ENCODE peak calls at places on chromosomes 6 and 20, in six cellular contexts. One of them, this sample, is unnamed.

GRCh38 chr20:62133051-62133845 is 9.9 kb downstream of the PSMA7 start:
- DNase-seq in IMR-90: no peak
- DNase-seq in mesenchymal stem cell: no peak
- DNase-seq in H1: no peak
- DNase-seq in H9: no peak
- DNase-seq in mesendoderm: no peak
- DNase-seq in this sample: no peak

GRCh38 chr20:10673176-10673830 is 496 bp downstream of the JAG1 start:
- DNase-seq in H1: no peak
- DNase-seq in IMR-90: no peak
- DNase-seq in H9: peak
- DNase-seq in mesenchymal stem cell: no peak
- DNase-seq in mesendoderm: no peak
- DNase-seq in this sample: no peak

GRCh38 chr6:90759662-90760061 is 172.8 kb upstream of the MAP3K7 start:
- DNase-seq in H9: no peak
- DNase-seq in mesendoderm: no peak
- DNase-seq in H1: no peak
- DNase-seq in IMR-90: no peak
- DNase-seq in mesenchymal stem cell: no peak
- DNase-seq in this sample: no peak

GRCh38 chr20:40532103-40532502 is 156.9 kb downstream of the MAFB start:
- DNase-seq in H1: no peak
- DNase-seq in mesenchymal stem cell: no peak
- DNase-seq in IMR-90: no peak
- DNase-seq in mesendoderm: peak
- DNase-seq in H9: peak
- DNase-seq in this sample: no peak

GRCh38 chr6:4941782-4942672 is 61.8 kb downstream of the RPP40 start:
- DNase-seq in mesendoderm: peak
- DNase-seq in mesenchymal stem cell: peak
- DNase-seq in H1: no peak
- DNase-seq in IMR-90: peak
- DNase-seq in H9: no peak
- DNase-seq in this sample: no peak

GRCh38 chr6:33904050-33904827 is 100.4 kb upstream of the MLN start:
- DNase-seq in H9: no peak
- DNase-seq in IMR-90: no peak
- DNase-seq in mesenchymal stem cell: no peak
- DNase-seq in H1: no peak
- DNase-seq in mesendoderm: peak
- DNase-seq in this sample: no peak

GRCh38 chr6:47161176-47161687 is 119.1 kb upstream of the ADGRF1 start:
- DNase-seq in mesendoderm: no peak
- DNase-seq in H9: no peak
- DNase-seq in mesenchymal stem cell: no peak
- DNase-seq in H1: no peak
- DNase-seq in IMR-90: peak
- DNase-seq in this sample: no peak

GRCh38 chr20:20073851-20074252 is 21.5 kb downstream of the CFAP61 start:
- DNase-seq in IMR-90: no peak
- DNase-seq in mesenchymal stem cell: no peak
- DNase-seq in mesendoderm: no peak
- DNase-seq in H9: no peak
- DNase-seq in H1: no peak
- DNase-seq in this sample: no peak

GRCh38 chr20:39873286-39873685 is 815.8 kb downstream of the MAFB start:
- DNase-seq in H9: no peak
- DNase-seq in IMR-90: no peak
- DNase-seq in mesendoderm: no peak
- DNase-seq in mesenchymal stem cell: no peak
- DNase-seq in H1: no peak
- DNase-seq in this sample: no peak

GRCh38 chr6:89580997-89581666 is 57.4 kb downstream of the LYRM2 start:
- DNase-seq in H1: no peak
- DNase-seq in IMR-90: no peak
- DNase-seq in mesendoderm: no peak
- DNase-seq in mesenchymal stem cell: no peak
- DNase-seq in H9: no peak
- DNase-seq in this sample: no peak

GRCh38 chr20:38863024-38863851 is 57.7 kb downstream of the PPP1R16B start:
- DNase-seq in mesenchymal stem cell: no peak
- DNase-seq in H1: no peak
- DNase-seq in H9: no peak
- DNase-seq in mesendoderm: no peak
- DNase-seq in IMR-90: no peak
- DNase-seq in this sample: no peak

GRCh38 chr20:51595744-51596143 is 53.2 kb upstream of the NFATC2 start:
- DNase-seq in mesenchymal stem cell: no peak
- DNase-seq in H9: no peak
- DNase-seq in H1: no peak
- DNase-seq in mesendoderm: no peak
- DNase-seq in IMR-90: no peak
- DNase-seq in this sample: no peak

GRCh38 chr20:18718129-18718528 is 95.5 kb upstream of the SCP2D1 start:
- DNase-seq in mesendoderm: peak
- DNase-seq in mesenchymal stem cell: no peak
- DNase-seq in H9: no peak
- DNase-seq in H1: no peak
- DNase-seq in IMR-90: no peak
- DNase-seq in this sample: no peak

GRCh38 chr6:3217286-3217685 is 10.2 kb downstream of the TUBB2B start:
- DNase-seq in H9: no peak
- DNase-seq in H1: no peak
- DNase-seq in mesenchymal stem cell: no peak
- DNase-seq in IMR-90: no peak
- DNase-seq in mesendoderm: no peak
- DNase-seq in this sample: no peak

GRCh38 chr20:35091808-35092523 is 641 bp downstream of the TRPC4AP start:
- DNase-seq in mesenchymal stem cell: peak
- DNase-seq in mesendoderm: peak
- DNase-seq in H1: no peak
- DNase-seq in H9: no peak
- DNase-seq in IMR-90: peak
- DNase-seq in this sample: no peak

GRCh38 chr6:39829331-39829730 is 37.2 kb downstream of the DAAM2 start:
- DNase-seq in H9: no peak
- DNase-seq in IMR-90: no peak
- DNase-seq in mesendoderm: no peak
- DNase-seq in mesenchymal stem cell: no peak
- DNase-seq in H1: no peak
- DNase-seq in this sample: no peak

GRCh38 chr20:2918096-2919049 is 45.1 kb downstream of the PTPRA start:
- DNase-seq in H1: no peak
- DNase-seq in mesendoderm: no peak
- DNase-seq in H9: no peak
- DNase-seq in IMR-90: no peak
- DNase-seq in mesenchymal stem cell: no peak
- DNase-seq in this sample: no peak

GRCh38 chr20:52340036-52340634 is 148.6 kb upstream of the ZFP64 start:
- DNase-seq in H1: no peak
- DNase-seq in H9: no peak
- DNase-seq in mesendoderm: peak
- DNase-seq in mesenchymal stem cell: no peak
- DNase-seq in IMR-90: no peak
- DNase-seq in this sample: no peak

GRCh38 chr6:149463781-149464180 is 21.0 kb downstream of the ZC3H12D start:
- DNase-seq in H9: no peak
- DNase-seq in mesenchymal stem cell: peak
- DNase-seq in IMR-90: peak
- DNase-seq in H1: no peak
- DNase-seq in mesendoderm: no peak
- DNase-seq in this sample: no peak

GRCh38 chr6:44859901-44860410 is 468.2 kb upstream of the RUNX2 start:
- DNase-seq in H9: no peak
- DNase-seq in IMR-90: peak
- DNase-seq in mesenchymal stem cell: peak
- DNase-seq in H1: no peak
- DNase-seq in mesendoderm: no peak
- DNase-seq in this sample: no peak

GRCh38 chr20:53935353-53936084 is 134.9 kb downstream of the BCAS1 start:
- DNase-seq in IMR-90: no peak
- DNase-seq in H9: no peak
- DNase-seq in H1: no peak
- DNase-seq in mesenchymal stem cell: peak
- DNase-seq in mesendoderm: peak
- DNase-seq in this sample: no peak

GRCh38 chr6:36368921-36369880 is 18.3 kb downstream of the ETV7 start:
- DNase-seq in mesendoderm: peak
- DNase-seq in IMR-90: peak
- DNase-seq in H1: no peak
- DNase-seq in H9: no peak
- DNase-seq in mesenchymal stem cell: peak
- DNase-seq in this sample: no peak

GRCh38 chr20:17722493-17723300 is 22.9 kb downstream of the BANF2 start:
- DNase-seq in H1: no peak
- DNase-seq in H9: no peak
- DNase-seq in mesenchymal stem cell: no peak
- DNase-seq in IMR-90: no peak
- DNase-seq in mesendoderm: no peak
- DNase-seq in this sample: no peak

DNA sequence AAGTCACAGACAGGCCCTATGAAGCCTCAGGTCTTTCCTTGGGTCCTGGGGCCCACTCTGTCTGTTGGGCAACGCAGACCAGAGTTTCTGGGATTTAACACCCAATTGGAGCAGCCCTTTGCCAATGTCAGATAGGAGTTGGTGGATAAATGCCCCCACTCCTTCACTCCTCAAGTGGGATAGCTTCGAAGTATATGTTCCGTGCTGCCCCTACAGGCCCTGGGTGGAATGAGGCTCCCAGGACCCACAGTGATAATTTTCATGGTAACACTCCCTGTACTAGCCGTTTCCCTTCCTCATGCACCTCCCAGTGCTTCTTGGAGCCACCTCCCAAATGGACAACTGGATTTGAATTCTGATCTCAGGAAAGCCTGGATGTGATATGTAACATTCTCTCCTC is 145.4 kb downstream of the FOXA2 start:
- DNase-seq in H1: no peak
- DNase-seq in H9: no peak
- DNase-seq in mesenchymal stem cell: no peak
- DNase-seq in IMR-90: no peak
- DNase-seq in mesendoderm: peak
- DNase-seq in this sample: no peak
- H2BK15ac ChIP-seq in H1: no peak
- H2BK15ac ChIP-seq in H9: no peak
- H2BK15ac ChIP-seq in mesenchymal stem cell: no peak
- H2BK15ac ChIP-seq in IMR-90: no peak
- H2BK15ac ChIP-seq in mesendoderm: no peak
- H2BK15ac ChIP-seq in this sample: no peak

GRCh38 chr20:44592366-44592765 is 10.0 kb downstream of the PKIG start:
- DNase-seq in IMR-90: no peak
- DNase-seq in H1: no peak
- DNase-seq in mesendoderm: no peak
- DNase-seq in mesenchymal stem cell: no peak
- DNase-seq in H9: no peak
- DNase-seq in this sample: no peak

GRCh38 chr20:44596010-44596409 is 13.6 kb downstream of the PKIG start:
- DNase-seq in IMR-90: no peak
- DNase-seq in H9: no peak
- DNase-seq in mesenchymal stem cell: no peak
- DNase-seq in mesendoderm: no peak
- DNase-seq in H1: no peak
- DNase-seq in this sample: no peak

GRCh38 chr20:44594730-44595129 is 12.4 kb downstream of the PKIG start:
- DNase-seq in mesendoderm: peak
- DNase-seq in H9: no peak
- DNase-seq in mesenchymal stem cell: peak
- DNase-seq in IMR-90: peak
- DNase-seq in H1: no peak
- DNase-seq in this sample: no peak

GRCh38 chr20:44590980-44591778 is 8.8 kb downstream of the PKIG start:
- DNase-seq in mesendoderm: peak
- DNase-seq in H1: no peak
- DNase-seq in H9: no peak
- DNase-seq in IMR-90: no peak
- DNase-seq in mesenchymal stem cell: no peak
- DNase-seq in this sample: no peak

DNA sequence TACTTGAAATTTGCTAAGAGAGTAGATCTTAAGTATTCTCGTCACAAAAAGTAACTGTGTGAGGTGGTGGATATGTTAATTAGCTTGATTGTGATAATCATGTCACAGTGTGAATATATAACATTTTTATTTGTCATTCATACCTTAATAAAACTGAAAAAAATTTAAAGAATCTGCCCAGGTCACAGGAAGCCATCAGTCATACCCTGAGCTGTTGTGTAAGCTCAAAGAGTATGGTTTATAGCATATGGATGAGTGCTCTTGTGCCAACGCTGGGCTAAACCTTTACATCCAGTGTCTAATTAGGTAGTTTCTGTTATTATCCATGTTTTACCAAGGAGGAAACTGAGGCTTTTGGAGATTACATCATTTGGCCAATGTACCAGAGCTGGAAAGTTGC is 11.3 kb downstream of the PKIG start:
- DNase-seq in H1: no peak
- DNase-seq in H9: no peak
- DNase-seq in mesenchymal stem cell: no peak
- DNase-seq in mesendoderm: no peak
- DNase-seq in IMR-90: no peak
- DNase-seq in this sample: no peak
- H3K9ac ChIP-seq in H1: no peak
- H3K9ac ChIP-seq in H9: no peak
- H3K9ac ChIP-seq in mesenchymal stem cell: no peak
- H3K9ac ChIP-seq in mesendoderm: no peak
- H3K9ac ChIP-seq in IMR-90: no peak
- H3K9ac ChIP-seq in this sample: no peak

GRCh38 chr20:23415555-23415954 is 5.7 kb downstream of the NAPB start:
- DNase-seq in H1: no peak
- DNase-seq in IMR-90: no peak
- DNase-seq in mesenchymal stem cell: no peak
- DNase-seq in mesendoderm: no peak
- DNase-seq in H9: no peak
- DNase-seq in this sample: no peak
- H2BK15ac ChIP-seq in H1: no peak
- H2BK15ac ChIP-seq in IMR-90: no peak
- H2BK15ac ChIP-seq in mesenchymal stem cell: no peak
- H2BK15ac ChIP-seq in mesendoderm: no peak
- H2BK15ac ChIP-seq in H9: no peak
- H2BK15ac ChIP-seq in this sample: no peak

GRCh38 chr6:10414766-10415592 is at the start of gene TFAP2A:
- DNase-seq in H9: peak
- DNase-seq in IMR-90: peak
- DNase-seq in mesenchymal stem cell: peak
- DNase-seq in H1: no peak
- DNase-seq in mesendoderm: peak
- DNase-seq in this sample: no peak

GRCh38 chr6:10412165-10412947 is 2.5 kb downstream of the TFAP2A start:
- DNase-seq in mesendoderm: peak
- DNase-seq in IMR-90: peak
- DNase-seq in mesenchymal stem cell: peak
- DNase-seq in H1: no peak
- DNase-seq in H9: peak
- DNase-seq in this sample: no peak

GRCh38 chr6:10413850-10414765 is 766 bp downstream of the TFAP2A start:
- DNase-seq in IMR-90: no peak
- DNase-seq in mesendoderm: peak
- DNase-seq in H1: no peak
- DNase-seq in H9: peak
- DNase-seq in mesenchymal stem cell: no peak
- DNase-seq in this sample: no peak

GRCh38 chr6:10411915-10412164 is 3.0 kb downstream of the TFAP2A start:
- DNase-seq in H9: no peak
- DNase-seq in mesendoderm: no peak
- DNase-seq in mesenchymal stem cell: no peak
- DNase-seq in H1: no peak
- DNase-seq in IMR-90: no peak
- DNase-seq in this sample: no peak

GRCh38 chr6:10412948-10413849 is 1.7 kb downstream of the TFAP2A start:
- DNase-seq in mesenchymal stem cell: no peak
- DNase-seq in mesendoderm: peak
- DNase-seq in H1: no peak
- DNase-seq in H9: peak
- DNase-seq in IMR-90: no peak
- DNase-seq in this sample: no peak
- H3K9ac ChIP-seq in mesenchymal stem cell: no peak
- H3K9ac ChIP-seq in mesendoderm: peak
- H3K9ac ChIP-seq in H1: no peak
- H3K9ac ChIP-seq in H9: no peak
- H3K9ac ChIP-seq in IMR-90: peak
- H3K9ac ChIP-seq in this sample: peak